ENCODE peak calls at places on chromosomes 5 and 9, in four cellular contexts. One of them, this sample, is unnamed.

GRCh38 chr9:72384710-72385475 is 19.9 kb upstream of the ZFAND5 start:
- DNase-seq in CD8-positive, alpha-beta T cell: no peak
- DNase-seq in AG04450: no peak
- DNase-seq in bronchial epithelial cell: peak
- DNase-seq in this sample: no peak

GRCh38 chr5:78504726-78505431 is 143.7 kb downstream of the LHFPL2 start:
- DNase-seq in CD8-positive, alpha-beta T cell: no peak
- DNase-seq in AG04450: peak
- DNase-seq in bronchial epithelial cell: peak
- DNase-seq in this sample: peak

GRCh38 chr9:76618762-76619161 is 145.5 kb upstream of the PCA3 start:
- DNase-seq in CD8-positive, alpha-beta T cell: no peak
- DNase-seq in AG04450: no peak
- DNase-seq in bronchial epithelial cell: no peak
- DNase-seq in this sample: peak

GRCh38 chr9:107548298-107549142 is 59.0 kb upstream of the KLF4 start:
- DNase-seq in CD8-positive, alpha-beta T cell: no peak
- DNase-seq in AG04450: peak
- DNase-seq in bronchial epithelial cell: peak
- DNase-seq in this sample: peak

GRCh38 chr9:98851730-98852462 is 44.4 kb downstream of the GALNT12 start:
- DNase-seq in CD8-positive, alpha-beta T cell: no peak
- DNase-seq in AG04450: no peak
- DNase-seq in bronchial epithelial cell: peak
- DNase-seq in this sample: no peak

GRCh38 chr5:129591508-129592160 is 131.5 kb downstream of the ADAMTS19 start:
- DNase-seq in CD8-positive, alpha-beta T cell: no peak
- DNase-seq in AG04450: no peak
- DNase-seq in bronchial epithelial cell: peak
- DNase-seq in this sample: peak

GRCh38 chr5:156934450-156935211 is 28.4 kb downstream of the TIMD4 start:
- DNase-seq in CD8-positive, alpha-beta T cell: peak
- DNase-seq in AG04450: no peak
- DNase-seq in bronchial epithelial cell: no peak
- DNase-seq in this sample: peak

GRCh38 chr5:78008356-78008967 is 232.3 kb upstream of the TBCA start:
- DNase-seq in CD8-positive, alpha-beta T cell: no peak
- DNase-seq in AG04450: no peak
- DNase-seq in bronchial epithelial cell: peak
- DNase-seq in this sample: peak

GRCh38 chr5:73278693-73279092 is 105.7 kb downstream of the TMEM174 start:
- DNase-seq in CD8-positive, alpha-beta T cell: no peak
- DNase-seq in AG04450: no peak
- DNase-seq in bronchial epithelial cell: peak
- DNase-seq in this sample: no peak

GRCh38 chr9:134497283-134497860 is 144.2 kb upstream of the COL5A1 start:
- DNase-seq in CD8-positive, alpha-beta T cell: no peak
- DNase-seq in AG04450: no peak
- DNase-seq in bronchial epithelial cell: no peak
- DNase-seq in this sample: no peak

GRCh38 chr9:96491079-96491879 is 41.3 kb downstream of the HABP4 start:
- DNase-seq in CD8-positive, alpha-beta T cell: no peak
- DNase-seq in AG04450: peak
- DNase-seq in bronchial epithelial cell: no peak
- DNase-seq in this sample: no peak

GRCh38 chr9:3894764-3895163 is 369.0 kb upstream of the RFX3 start:
- DNase-seq in CD8-positive, alpha-beta T cell: no peak
- DNase-seq in AG04450: peak
- DNase-seq in bronchial epithelial cell: no peak
- DNase-seq in this sample: peak

GRCh38 chr5:22780756-22781155 is 72.4 kb downstream of the CDH12 start:
- DNase-seq in CD8-positive, alpha-beta T cell: no peak
- DNase-seq in AG04450: no peak
- DNase-seq in bronchial epithelial cell: no peak
- DNase-seq in this sample: no peak

GRCh38 chr5:144144956-144145751 is 25.3 kb downstream of the YIPF5 start:
- DNase-seq in CD8-positive, alpha-beta T cell: no peak
- DNase-seq in AG04450: no peak
- DNase-seq in bronchial epithelial cell: peak
- DNase-seq in this sample: no peak

GRCh38 chr9:114879165-114879564 is 51.2 kb downstream of the TNFSF8 start:
- DNase-seq in CD8-positive, alpha-beta T cell: no peak
- DNase-seq in AG04450: no peak
- DNase-seq in bronchial epithelial cell: no peak
- DNase-seq in this sample: no peak

GRCh38 chr5:4700082-4700481 is 440.0 kb upstream of the ADAMTS16 start:
- DNase-seq in CD8-positive, alpha-beta T cell: no peak
- DNase-seq in AG04450: no peak
- DNase-seq in bronchial epithelial cell: peak
- DNase-seq in this sample: no peak

GRCh38 chr5:181223041-181223728 is at the start of gene TRIM41:
- DNase-seq in CD8-positive, alpha-beta T cell: peak
- DNase-seq in AG04450: peak
- DNase-seq in bronchial epithelial cell: peak
- DNase-seq in this sample: peak

GRCh38 chr9:134491436-134491835 is 150.2 kb upstream of the COL5A1 start:
- DNase-seq in CD8-positive, alpha-beta T cell: no peak
- DNase-seq in AG04450: no peak
- DNase-seq in bronchial epithelial cell: no peak
- DNase-seq in this sample: no peak

GRCh38 chr9:93130861-93131481 is 3.1 kb downstream of the NINJ1 start:
- DNase-seq in CD8-positive, alpha-beta T cell: no peak
- DNase-seq in AG04450: no peak
- DNase-seq in bronchial epithelial cell: no peak
- DNase-seq in this sample: no peak

GRCh38 chr9:34983209-34983608 is 6.3 kb upstream of the DNAJB5 start:
- DNase-seq in CD8-positive, alpha-beta T cell: no peak
- DNase-seq in AG04450: no peak
- DNase-seq in bronchial epithelial cell: no peak
- DNase-seq in this sample: no peak

GRCh38 chr5:67211926-67212325 is 15.3 kb upstream of the CD180 start:
- DNase-seq in CD8-positive, alpha-beta T cell: no peak
- DNase-seq in AG04450: peak
- DNase-seq in bronchial epithelial cell: peak
- DNase-seq in this sample: peak

GRCh38 chr5:129460121-129460950 is at the start of gene ADAMTS19:
- DNase-seq in CD8-positive, alpha-beta T cell: no peak
- DNase-seq in AG04450: no peak
- DNase-seq in bronchial epithelial cell: peak
- DNase-seq in this sample: peak

GRCh38 chr5:989961-990530 is 18.6 kb upstream of the NKD2 start:
- DNase-seq in CD8-positive, alpha-beta T cell: no peak
- DNase-seq in AG04450: no peak
- DNase-seq in bronchial epithelial cell: no peak
- DNase-seq in this sample: no peak

GRCh38 chr5:148583421-148583965 is 70.8 kb downstream of the HTR4 start:
- DNase-seq in CD8-positive, alpha-beta T cell: no peak
- DNase-seq in AG04450: no peak
- DNase-seq in bronchial epithelial cell: peak
- DNase-seq in this sample: no peak

GRCh38 chr9:37466037-37466709 is 923 bp upstream of the ZBTB5 start:
- DNase-seq in CD8-positive, alpha-beta T cell: peak
- DNase-seq in AG04450: peak
- DNase-seq in bronchial epithelial cell: no peak
- DNase-seq in this sample: peak

GRCh38 chr5:91189480-91190332 is 193.4 kb downstream of the ARRDC3 start:
- DNase-seq in CD8-positive, alpha-beta T cell: no peak
- DNase-seq in AG04450: no peak
- DNase-seq in bronchial epithelial cell: peak
- DNase-seq in this sample: peak

GRCh38 chr9:82799300-82799699 is 263.6 kb downstream of the RASEF start:
- DNase-seq in CD8-positive, alpha-beta T cell: no peak
- DNase-seq in AG04450: peak
- DNase-seq in bronchial epithelial cell: no peak
- DNase-seq in this sample: no peak

GRCh38 chr9:17437813-17438212 is 141.1 kb upstream of the SH3GL2 start:
- DNase-seq in CD8-positive, alpha-beta T cell: no peak
- DNase-seq in AG04450: no peak
- DNase-seq in bronchial epithelial cell: no peak
- DNase-seq in this sample: no peak

GRCh38 chr5:891117-891836 is 1.3 kb downstream of the BRD9 start:
- DNase-seq in CD8-positive, alpha-beta T cell: no peak
- DNase-seq in AG04450: no peak
- DNase-seq in bronchial epithelial cell: no peak
- DNase-seq in this sample: no peak

GRCh38 chr5:171600736-171601265 is 181.4 kb downstream of the FGF18 start:
- DNase-seq in CD8-positive, alpha-beta T cell: no peak
- DNase-seq in AG04450: no peak
- DNase-seq in bronchial epithelial cell: no peak
- DNase-seq in this sample: peak

GRCh38 chr9:135524130-135524861 is 3.1 kb downstream of the LCN1 start:
- DNase-seq in CD8-positive, alpha-beta T cell: peak
- DNase-seq in AG04450: no peak
- DNase-seq in bronchial epithelial cell: no peak
- DNase-seq in this sample: peak

GRCh38 chr9:135521608-135522095 is 412 bp downstream of the LCN1 start:
- DNase-seq in CD8-positive, alpha-beta T cell: peak
- DNase-seq in AG04450: no peak
- DNase-seq in bronchial epithelial cell: no peak
- DNase-seq in this sample: no peak

GRCh38 chr9:135523521-135524129 is 2.4 kb downstream of the LCN1 start:
- DNase-seq in CD8-positive, alpha-beta T cell: peak
- DNase-seq in AG04450: no peak
- DNase-seq in bronchial epithelial cell: no peak
- DNase-seq in this sample: no peak

GRCh38 chr9:135522137-135522877 is 1.1 kb downstream of the LCN1 start:
- DNase-seq in CD8-positive, alpha-beta T cell: peak
- DNase-seq in AG04450: no peak
- DNase-seq in bronchial epithelial cell: no peak
- DNase-seq in this sample: no peak

GRCh38 chr9:135522931-135523330 is 1.7 kb downstream of the LCN1 start:
- DNase-seq in CD8-positive, alpha-beta T cell: peak
- DNase-seq in AG04450: no peak
- DNase-seq in bronchial epithelial cell: no peak
- DNase-seq in this sample: no peak
- TF ChIP-seq CTCF in CD8-positive, alpha-beta T cell: no peak
- TF ChIP-seq CTCF in AG04450: no peak
- TF ChIP-seq CTCF in bronchial epithelial cell: no peak
- TF ChIP-seq CTCF in this sample: no peak

GRCh38 chr9:89177021-89177400 is 1.6 kb downstream of the SHC3 start:
- DNase-seq in CD8-positive, alpha-beta T cell: no peak
- DNase-seq in AG04450: no peak
- DNase-seq in bronchial epithelial cell: no peak
- DNase-seq in this sample: no peak
- TF ChIP-seq CTCF in CD8-positive, alpha-beta T cell: no peak
- TF ChIP-seq CTCF in AG04450: peak
- TF ChIP-seq CTCF in bronchial epithelial cell: no peak
- TF ChIP-seq CTCF in this sample: no peak

GRCh38 chr5:88250010-88250409 is 18.6 kb downstream of the TMEM161B start:
- DNase-seq in CD8-positive, alpha-beta T cell: no peak
- DNase-seq in AG04450: no peak
- DNase-seq in bronchial epithelial cell: no peak
- DNase-seq in this sample: no peak
- TF ChIP-seq CTCF in CD8-positive, alpha-beta T cell: no peak
- TF ChIP-seq CTCF in AG04450: no peak
- TF ChIP-seq CTCF in bronchial epithelial cell: no peak
- TF ChIP-seq CTCF in this sample: no peak

GRCh38 chr5:150513375-150514309 is 5.7 kb downstream of the NDST1 start:
- DNase-seq in CD8-positive, alpha-beta T cell: no peak
- DNase-seq in AG04450: no peak
- DNase-seq in bronchial epithelial cell: no peak
- DNase-seq in this sample: no peak
- TF ChIP-seq CTCF in CD8-positive, alpha-beta T cell: no peak
- TF ChIP-seq CTCF in AG04450: peak
- TF ChIP-seq CTCF in bronchial epithelial cell: peak
- TF ChIP-seq CTCF in this sample: no peak

DNA sequence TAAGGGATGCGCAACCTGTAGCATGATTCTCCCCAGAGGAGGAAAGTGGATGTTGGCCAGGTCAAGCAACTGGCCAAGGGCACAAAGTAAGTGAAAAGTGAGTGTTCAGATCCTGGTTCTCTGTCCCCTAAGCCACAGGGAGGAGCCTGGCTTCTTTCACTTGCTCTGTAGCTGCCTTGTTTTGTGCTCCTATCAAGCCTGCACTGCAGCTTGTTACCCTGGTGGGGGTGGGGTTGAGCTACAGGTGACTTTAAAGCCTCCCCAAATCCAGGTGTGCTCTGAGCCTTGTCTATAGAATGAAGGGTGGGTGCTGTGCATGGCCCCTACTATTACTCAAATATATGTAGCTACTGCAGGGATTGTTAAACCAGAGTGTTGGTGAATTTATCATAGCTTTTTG is 32.9 kb downstream of the RALGPS1 start:
- DNase-seq in CD8-positive, alpha-beta T cell: no peak
- DNase-seq in AG04450: no peak
- DNase-seq in bronchial epithelial cell: no peak
- DNase-seq in this sample: no peak
- TF ChIP-seq CTCF in CD8-positive, alpha-beta T cell: no peak
- TF ChIP-seq CTCF in AG04450: no peak
- TF ChIP-seq CTCF in bronchial epithelial cell: peak
- TF ChIP-seq CTCF in this sample: no peak

This sample was measured in foreskin fibroblast.